ENCODE peak calls at places on chromosomes 6 and 20, in seven cellular contexts. M is GOT3; A is CD4-positive, alpha-beta T cell; S is left ventricle myocardium superior; N is lung; Q is right lobe of liver; D is fibroblast of lung. T is an unnamed sample.

GRCh38 chr20:4449977-4450715 is 271.6 kb upstream of the PRND start:
- DNase-seq in M (no peak), A (no peak), S (no peak), N (peak), Q (no peak), D (peak), T (peak)

GRCh38 chr20:48308232-48308781 is 519.5 kb downstream of the PREX1 start:
- DNase-seq in M (no peak), A (no peak), S (no peak), N (no peak), Q (no peak), D (no peak), T (no peak)

GRCh38 chr6:89834884-89835792 is 5.5 kb downstream of the CASP8AP2 start:
- DNase-seq in M (no peak), A (peak), S (no peak), N (no peak), Q (no peak), D (peak), T (no peak)

GRCh38 chr20:19903168-19903676 is 113.9 kb upstream of the NAA20 start:
- DNase-seq in M (no peak), A (no peak), S (peak), N (peak), Q (no peak), D (peak), T (peak)

GRCh38 chr6:38436726-38437465 is 202.8 kb downstream of the BTBD9 start:
- DNase-seq in M (no peak), A (no peak), S (no peak), N (no peak), Q (no peak), D (peak), T (peak)

GRCh38 chr6:52420668-52421358 is 671 bp downstream of the EFHC1 start:
- DNase-seq in M (no peak), A (no peak), S (no peak), N (no peak), Q (no peak), D (peak), T (peak)

GRCh38 chr20:37856932-37857660 is 45.8 kb upstream of the VSTM2L start:
- DNase-seq in M (no peak), A (no peak), S (no peak), N (no peak), Q (no peak), D (peak), T (peak)

GRCh38 chr6:76165471-76166221 is 93.2 kb upstream of the IMPG1 start:
- DNase-seq in M (no peak), A (no peak), S (no peak), N (no peak), Q (peak), D (no peak), T (no peak)

GRCh38 chr20:23257848-23258746 is 92.5 kb upstream of the NXT1 start:
- DNase-seq in M (no peak), A (no peak), S (no peak), N (no peak), Q (no peak), D (peak), T (peak)

GRCh38 chr6:40831381-40831780 is 207.6 kb downstream of the UNC5CL start:
- DNase-seq in M (no peak), A (no peak), S (no peak), N (no peak), Q (no peak), D (no peak), T (no peak)

GRCh38 chr6:170188571-170189001 is 102.3 kb downstream of the DLL1 start:
- DNase-seq in M (no peak), A (no peak), S (no peak), N (no peak), Q (peak), D (no peak), T (no peak)

GRCh38 chr6:2917065-2917464 is 14.0 kb upstream of the SERPINB9 start:
- DNase-seq in M (no peak), A (no peak), S (no peak), N (peak), Q (no peak), D (no peak), T (no peak)

GRCh38 chr6:37972994-37973757 is 153.6 kb downstream of the ZFAND3 start:
- DNase-seq in M (no peak), A (no peak), S (no peak), N (no peak), Q (no peak), D (no peak), T (peak)

GRCh38 chr20:46946181-46946624 is 51.6 kb downstream of the EYA2 start:
- DNase-seq in M (no peak), A (no peak), S (no peak), N (no peak), Q (no peak), D (no peak), T (no peak)

GRCh38 chr20:53972179-53972578 is 98.2 kb downstream of the BCAS1 start:
- DNase-seq in M (no peak), A (no peak), S (no peak), N (no peak), Q (no peak), D (no peak), T (no peak)

GRCh38 chr6:107594736-107595135 is 104.8 kb downstream of the SOBP start:
- DNase-seq in M (no peak), A (no peak), S (no peak), N (no peak), Q (no peak), D (peak), T (no peak)

GRCh38 chr20:6562111-6562510 is 205.4 kb upstream of the BMP2 start:
- DNase-seq in M (no peak), A (no peak), S (no peak), N (no peak), Q (no peak), D (peak), T (peak)

GRCh38 chr6:6315660-6316059 is 4.8 kb downstream of the F13A1 start:
- DNase-seq in M (no peak), A (peak), S (peak), N (no peak), Q (no peak), D (peak), T (peak)

T was measured in mesenchymal stem cell.